ENCODE peak calls at places on chromosome 10, in seven cellular contexts. Q, L, O, Y, T, G and X are unnamed samples.

GRCh38 chr10:88080213-88080612 is 216.8 kb downstream of the PTEN start:
- DNase-seq in Q (no peak), L (peak), O (no peak), Y (no peak), T (peak), G (no peak), X (no peak)

GRCh38 chr10:83287374-83287773 is 851.9 kb upstream of the GHITM start:
- DNase-seq in Q (no peak), L (no peak), O (no peak), Y (no peak), T (no peak), G (no peak), X (no peak)

GRCh38 chr10:95360122-95360715 is 69.4 kb upstream of the PDLIM1 start:
- DNase-seq in Q (no peak), L (no peak), O (peak), Y (no peak), T (peak), G (no peak), X (no peak)

GRCh38 chr10:63105811-63106755 is 27.0 kb upstream of the NRBF2 start:
- DNase-seq in Q (no peak), L (peak), O (no peak), Y (no peak), T (peak), G (no peak), X (no peak)

GRCh38 chr10:122504551-122504950 is 43.2 kb downstream of the HTRA1 start:
- DNase-seq in Q (peak), L (peak), O (peak), Y (no peak), T (peak), G (peak), X (peak)

GRCh38 chr10:13163859-13164258 is 2.5 kb downstream of the MCM10 start:
- DNase-seq in Q (no peak), L (no peak), O (no peak), Y (no peak), T (no peak), G (no peak), X (no peak)

GRCh38 chr10:79390551-79391229 is 43.4 kb downstream of the PPIF start:
- DNase-seq in Q (peak), L (no peak), O (no peak), Y (peak), T (no peak), G (no peak), X (no peak)

GRCh38 chr10:36280396-36280795 is 638.3 kb upstream of the FZD8 start:
- DNase-seq in Q (no peak), L (peak), O (no peak), Y (no peak), T (no peak), G (no peak), X (no peak)

GRCh38 chr10:49649936-49650723 is 29.3 kb upstream of the C10orf53 start:
- DNase-seq in Q (no peak), L (no peak), O (no peak), Y (no peak), T (no peak), G (no peak), X (no peak)

GRCh38 chr10:71025535-71025934 is 137.2 kb upstream of the PCBD1 start:
- DNase-seq in Q (no peak), L (no peak), O (no peak), Y (no peak), T (no peak), G (no peak), X (no peak)

GRCh38 chr10:80458263-80458625 is 4.1 kb downstream of the TSPAN14 start:
- DNase-seq in Q (no peak), L (no peak), O (no peak), Y (no peak), T (no peak), G (no peak), X (no peak)

GRCh38 chr10:126013489-126014281 is 117.3 kb downstream of the FANK1 start:
- DNase-seq in Q (no peak), L (peak), O (no peak), Y (no peak), T (peak), G (no peak), X (peak)

GRCh38 chr10:2214805-2215204 is 477.5 kb upstream of the ADARB2 start:
- DNase-seq in Q (no peak), L (no peak), O (no peak), Y (no peak), T (no peak), G (no peak), X (no peak)

GRCh38 chr10:11107953-11108352 is 90.3 kb downstream of the CELF2 start:
- DNase-seq in Q (no peak), L (no peak), O (peak), Y (no peak), T (no peak), G (no peak), X (no peak)

GRCh38 chr10:101221479-101222246 is 7.6 kb downstream of the LBX1 start:
- DNase-seq in Q (no peak), L (no peak), O (no peak), Y (peak), T (peak), G (no peak), X (no peak)

GRCh38 chr10:11610855-11611247 is 599 bp downstream of the USP6NL start:
- DNase-seq in Q (peak), L (peak), O (no peak), Y (peak), T (peak), G (no peak), X (no peak)

GRCh38 chr10:34999532-34999931 is 90.6 kb downstream of the CUL2 start:
- DNase-seq in Q (no peak), L (no peak), O (no peak), Y (no peak), T (no peak), G (no peak), X (no peak)

GRCh38 chr10:34489973-34490372 is 325.1 kb downstream of the PARD3 start:
- DNase-seq in Q (no peak), L (peak), O (peak), Y (no peak), T (peak), G (no peak), X (no peak)

GRCh38 chr10:118868618-118869017 is 113.8 kb upstream of the CACUL1 start:
- DNase-seq in Q (no peak), L (no peak), O (no peak), Y (no peak), T (no peak), G (no peak), X (no peak)

GRCh38 chr10:80829562-80829961 is 291.9 kb downstream of the SH2D4B start:
- DNase-seq in Q (no peak), L (no peak), O (no peak), Y (no peak), T (no peak), G (no peak), X (no peak)

GRCh38 chr10:47233631-47234030 is 66.4 kb upstream of the GDF10 start:
- DNase-seq in Q (no peak), L (no peak), O (no peak), Y (no peak), T (no peak), G (no peak), X (no peak)

GRCh38 chr10:4688620-4689019 is 137.4 kb upstream of the AKR1E2 start:
- DNase-seq in Q (no peak), L (no peak), O (no peak), Y (no peak), T (no peak), G (no peak), X (no peak)

GRCh38 chr10:84302223-84302622 is 26.2 kb upstream of the CCSER2 start:
- DNase-seq in Q (no peak), L (no peak), O (no peak), Y (no peak), T (no peak), G (no peak), X (no peak)

GRCh38 chr10:100370561-100370975 is 23.5 kb downstream of the SCD start:
- DNase-seq in Q (no peak), L (peak), O (no peak), Y (peak), T (peak), G (no peak), X (no peak)

GRCh38 chr10:132563485-132564248 is 26.1 kb downstream of the INPP5A start:
- DNase-seq in Q (no peak), L (no peak), O (peak), Y (no peak), T (peak), G (no peak), X (no peak)

GRCh38 chr10:58570307-58570723 is 57.6 kb downstream of the BICC1 start:
- DNase-seq in Q (no peak), L (peak), O (no peak), Y (no peak), T (peak), G (no peak), X (no peak)

GRCh38 chr10:3785849-3786290 is 861 bp upstream of the KLF6 start:
- DNase-seq in Q (no peak), L (peak), O (no peak), Y (no peak), T (peak), G (no peak), X (no peak)

GRCh38 chr10:129755075-129756020 is 208.7 kb downstream of the EBF3 start:
- DNase-seq in Q (peak), L (no peak), O (no peak), Y (no peak), T (no peak), G (no peak), X (no peak)

GRCh38 chr10:50576245-50576815 is 47.4 kb downstream of the SGMS1 start:
- DNase-seq in Q (no peak), L (peak), O (no peak), Y (no peak), T (peak), G (no peak), X (no peak)

GRCh38 chr10:115604627-115605026 is 511.5 kb downstream of the ATRNL1 start:
- DNase-seq in Q (no peak), L (no peak), O (no peak), Y (no peak), T (no peak), G (no peak), X (no peak)